ENCODE peak calls at places on chromosome 20, in six cellular contexts. U is right cardiac atrium; V is CD8-positive, alpha-beta memory T cell; Q is mammary epithelial cell; Z is pancreas; H is WERI-Rb-1. G is an unnamed sample.

GRCh38 chr20:64136004-64136710 is 28.1 kb upstream of the MYT1 start:
- DNase-seq in U (peak; percentile 10), V (no peak), Q (no peak), Z (no peak), H (no peak), G (no peak)

GRCh38 chr20:44731657-44732056 is 14.0 kb upstream of the KCNK15 start:
- DNase-seq in U (no peak), V (no peak), Q (no peak), Z (no peak), H (no peak), G (no peak)

GRCh38 chr20:33883164-33883563 is 72.0 kb downstream of the CHMP4B start:
- DNase-seq in U (no peak), V (no peak), Q (no peak), Z (no peak), H (no peak), G (no peak)

GRCh38 chr20:35284267-35284991 is at the start of gene EIF6:
- DNase-seq in U (peak; percentile 93), V (peak; percentile 77), Q (peak; percentile 85), Z (peak; percentile 83), H (peak; percentile 93), G (peak; percentile 41)

GRCh38 chr20:54600634-54601033 is 125.2 kb downstream of the DOK5 start:
- DNase-seq in U (no peak), V (no peak), Q (no peak), Z (no peak), H (no peak), G (no peak)

GRCh38 chr20:15814903-15815302 is 758.3 kb downstream of the KIF16B start:
- DNase-seq in U (no peak), V (no peak), Q (peak; percentile 57), Z (no peak), H (no peak), G (no peak)

GRCh38 chr20:38665094-38665493 is 59.2 kb upstream of the SLC32A1 start:
- DNase-seq in U (no peak), V (no peak), Q (no peak), Z (no peak), H (no peak), G (no peak)

GRCh38 chr20:61628901-61629300 is 376.8 kb downstream of the CDH4 start:
- DNase-seq in U (no peak), V (no peak), Q (peak; percentile 27), Z (no peak), H (no peak), G (no peak)

GRCh38 chr20:22371843-22372242 is 212.5 kb downstream of the FOXA2 start:
- DNase-seq in U (no peak), V (no peak), Q (no peak), Z (no peak), H (no peak), G (no peak)

GRCh38 chr20:62726716-62727583 is 18.3 kb downstream of the NTSR1 start:
- DNase-seq in U (peak; percentile 22), V (peak; percentile 37), Q (no peak), Z (no peak), H (no peak), G (no peak)

GRCh38 chr20:53900380-53900999 is 169.9 kb downstream of the BCAS1 start:
- DNase-seq in U (no peak), V (no peak), Q (peak; percentile 97), Z (no peak), H (no peak), G (no peak)

GRCh38 chr20:14189794-14190402 is 147.5 kb downstream of the FLRT3 start:
- DNase-seq in U (no peak), V (no peak), Q (peak; percentile 44), Z (no peak), H (no peak), G (no peak)

GRCh38 chr20:54174452-54175175 is 828 bp upstream of the CYP24A1 start:
- DNase-seq in U (no peak), V (no peak), Q (no peak), Z (no peak), H (no peak), G (no peak)

GRCh38 chr20:45781391-45781931 is 10.2 kb downstream of the WFDC3 start:
- DNase-seq in U (no peak), V (no peak), Q (peak; percentile 98), Z (no peak), H (no peak), G (no peak)

GRCh38 chr20:49701313-49701731 is 12.4 kb downstream of the B4GALT5 start:
- DNase-seq in U (no peak), V (no peak), Q (no peak), Z (no peak), H (no peak), G (no peak)

GRCh38 chr20:49699200-49699992 is 14.3 kb downstream of the B4GALT5 start:
- DNase-seq in U (no peak), V (no peak), Q (peak; percentile 93), Z (no peak), H (no peak), G (no peak)

GRCh38 chr20:49700411-49701185 is 13.1 kb downstream of the B4GALT5 start:
- DNase-seq in U (no peak), V (no peak), Q (peak; percentile 80), Z (no peak), H (no peak), G (no peak)

GRCh38 chr20:49704932-49705336 is 8.7 kb downstream of the B4GALT5 start:
- DNase-seq in U (no peak), V (no peak), Q (no peak), Z (no peak), H (no peak), G (no peak)

DNA sequence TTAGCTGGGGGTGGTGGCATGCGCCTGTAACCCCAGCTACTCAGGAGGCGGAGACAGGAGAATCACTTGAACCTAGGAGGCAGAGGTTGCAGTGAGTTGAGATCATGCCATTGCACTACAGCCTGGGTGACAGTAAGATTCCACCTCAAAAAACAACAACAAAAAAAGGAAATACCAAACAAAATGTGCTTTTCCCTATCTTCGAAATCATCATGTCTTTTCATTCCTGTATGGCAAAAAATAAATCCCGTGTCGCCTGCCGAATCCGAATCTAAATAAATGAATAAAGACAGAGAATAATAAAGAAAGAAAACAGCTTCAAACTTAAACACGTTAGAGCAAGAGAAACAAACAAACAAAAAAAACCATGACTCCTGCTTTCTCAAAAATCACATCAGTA is 11.8 kb downstream of the B4GALT5 start:
- DNase-seq in U (no peak), V (no peak), Q (no peak), Z (no peak), H (no peak), G (no peak)
- H3K27ac ChIP-seq in U (no peak overlapping the region), V (no peak overlapping the region), Q (no peak overlapping the region), Z (peak overlapping the region; percentile 20), H (no peak overlapping the region), G (no peak overlapping the region)

GRCh38 chr20:50909413-50909812 is 21.8 kb downstream of the ADNP start:
- DNase-seq in U (no peak), V (no peak), Q (no peak), Z (no peak), H (no peak), G (no peak)

GRCh38 chr20:50913976-50914375 is 17.3 kb downstream of the ADNP start:
- DNase-seq in U (no peak), V (no peak), Q (peak; percentile 67), Z (no peak), H (no peak), G (no peak)

GRCh38 chr20:50915424-50915823 is 15.8 kb downstream of the ADNP start:
- DNase-seq in U (no peak), V (no peak), Q (peak; percentile 40), Z (no peak), H (no peak), G (no peak)

GRCh38 chr20:50911030-50911429 is 20.2 kb downstream of the ADNP start:
- DNase-seq in U (no peak), V (no peak), Q (no peak), Z (no peak), H (no peak), G (no peak)

GRCh38 chr20:50911716-50912115 is 19.5 kb downstream of the ADNP start:
- DNase-seq in U (no peak), V (no peak), Q (no peak), Z (no peak), H (no peak), G (no peak)
- H3K27ac ChIP-seq in U (no peak overlapping the region), V (no peak overlapping the region), Q (no peak overlapping the region), Z (no peak overlapping the region), H (no peak overlapping the region), G (no peak overlapping the region)

DNA sequence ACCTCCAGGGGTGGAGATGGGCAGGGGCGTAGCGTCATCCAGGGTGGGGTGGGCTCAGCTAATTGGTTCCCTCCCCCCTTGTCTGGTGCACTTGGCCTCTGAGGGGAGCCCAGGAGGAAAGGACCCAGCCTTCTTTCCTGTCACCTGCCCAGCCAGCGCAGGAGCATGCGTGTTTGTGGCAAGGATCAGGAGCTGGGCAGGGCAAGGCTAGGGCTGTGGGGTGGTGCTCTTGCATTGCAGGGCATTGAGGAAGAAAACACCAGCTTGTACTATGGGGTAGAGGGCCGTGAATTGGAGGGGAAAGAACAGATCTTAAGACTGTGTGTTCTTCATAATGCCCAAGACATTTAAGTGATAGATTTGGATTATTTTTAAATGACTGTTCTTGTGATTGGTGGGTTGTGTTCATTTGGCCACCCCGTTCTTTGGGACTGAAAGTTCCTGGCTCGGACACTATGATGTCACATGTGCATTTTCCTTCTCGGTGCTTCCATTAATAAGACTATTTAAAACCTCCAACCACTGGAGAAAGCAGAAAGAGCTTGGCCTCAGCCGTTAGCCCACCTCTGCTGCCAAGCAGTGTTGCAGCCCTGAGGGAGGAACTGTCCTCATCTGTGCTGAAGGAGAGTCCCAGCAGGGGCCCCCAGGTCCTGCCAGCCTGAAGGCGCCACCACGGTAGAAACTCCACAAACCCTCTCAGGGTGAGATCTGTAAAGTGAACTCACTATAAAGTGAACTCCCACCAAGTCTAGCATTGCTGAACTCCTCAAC is 136.2 kb upstream of the INSM1 start:
- DNase-seq in U (no peak), V (no peak), Q (no peak), Z (no peak), H (no peak), G (no peak)
- H3K27ac ChIP-seq in U (no peak overlapping the region), V (no peak overlapping the region), Q (no peak overlapping the region), Z (no peak overlapping the region), H (no peak overlapping the region), G (no peak overlapping the region)

GRCh38 chr20:9068232-9068781 is 580 bp upstream of the PLCB4 start:
- DNase-seq in U (peak; percentile 83), V (no peak), Q (no peak), Z (no peak), H (peak; percentile 78), G (no peak)
- H3K27ac ChIP-seq in U (peak overlapping the region; percentile 76), V (no peak overlapping the region), Q (peak overlapping the region; percentile 16), Z (peak overlapping the region; percentile 29), H (peak overlapping the region; percentile 75), G (peak overlapping the region; percentile 35)

DNA sequence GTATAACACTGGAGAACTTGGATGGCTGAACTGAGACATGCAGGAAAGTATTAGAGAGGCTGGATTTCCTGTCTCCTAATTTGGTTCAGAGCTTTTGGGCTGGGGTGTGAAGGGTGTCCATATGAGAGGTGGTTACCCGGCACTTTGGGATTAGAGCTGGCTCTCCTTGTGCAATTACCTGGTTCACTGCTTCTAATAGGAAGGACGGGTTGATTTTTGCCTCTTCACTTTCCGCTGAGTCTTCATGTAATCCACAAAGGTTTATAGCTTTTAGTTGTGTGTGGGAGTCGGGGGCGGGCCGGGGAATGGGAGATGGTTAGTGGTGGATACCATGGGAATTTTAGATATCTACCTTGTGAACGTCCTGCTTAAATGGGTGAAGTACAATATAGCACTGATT is 151.5 kb downstream of the BTBD3 start:
- DNase-seq in U (no peak), V (no peak), Q (no peak), Z (no peak), H (no peak), G (no peak)
- H3K27ac ChIP-seq in U (no peak overlapping the region), V (no peak overlapping the region), Q (no peak overlapping the region), Z (no peak overlapping the region), H (no peak overlapping the region), G (no peak overlapping the region)